ENCODE peak calls at places on chromosomes 2 and 18, in seven cellular contexts. S is right atrium auricular region, T is endothelial cell of umbilical vein, R is choroid plexus epithelial cell, O is HepG2, I is MM.1S, C is GM23248. U is an unnamed sample.

GRCh38 chr2:156908825-156909224 is 348.7 kb upstream of the GALNT5 start:
- DNase-seq in S (no peak), T (no peak), R (peak), O (no peak), I (peak), C (peak), U (no peak)

GRCh38 chr2:65501074-65501473 is 68.7 kb upstream of the SPRED2 start:
- DNase-seq in S (no peak), T (no peak), R (no peak), O (no peak), I (no peak), C (no peak), U (no peak)

GRCh38 chr2:42880738-42881525 is 88.5 kb upstream of the HAAO start:
- DNase-seq in S (no peak), T (peak), R (peak), O (no peak), I (no peak), C (no peak), U (no peak)

GRCh38 chr2:207660994-207661393 is 35.8 kb upstream of the METTL21A start:
- DNase-seq in S (no peak), T (no peak), R (no peak), O (peak), I (no peak), C (no peak), U (peak)

GRCh38 chr2:84906900-84907714 is 1.7 kb downstream of the TMSB10 start:
- DNase-seq in S (peak), T (peak), R (peak), O (peak), I (no peak), C (peak), U (peak)

GRCh38 chr18:63336366-63337099 is 17.0 kb upstream of the BCL2 start:
- DNase-seq in S (no peak), T (peak), R (peak), O (peak), I (no peak), C (peak), U (no peak)

GRCh38 chr2:25301453-25302352 is 40.0 kb downstream of the DNMT3A start:
- DNase-seq in S (no peak), T (peak), R (peak), O (no peak), I (peak), C (peak), U (no peak)

GRCh38 chr2:150142561-150142960 is 344.9 kb downstream of the RND3 start:
- DNase-seq in S (no peak), T (peak), R (peak), O (no peak), I (no peak), C (peak), U (peak)

GRCh38 chr2:151976945-151977353 is 121.9 kb downstream of the CACNB4 start:
- DNase-seq in S (no peak), T (no peak), R (no peak), O (no peak), I (peak), C (no peak), U (no peak)

GRCh38 chr2:118371500-118371899 is 283.2 kb downstream of the INSIG2 start:
- DNase-seq in S (no peak), T (no peak), R (peak), O (peak), I (peak), C (peak), U (peak)

GRCh38 chr18:48263913-48264506 is 145.2 kb downstream of the ZBTB7C start:
- DNase-seq in S (no peak), T (no peak), R (no peak), O (no peak), I (no peak), C (peak), U (no peak)

GRCh38 chr2:9473308-9473984 is 905 bp upstream of the IAH1 start:
- DNase-seq in S (no peak), T (no peak), R (no peak), O (peak), I (no peak), C (no peak), U (peak)

GRCh38 chr2:231118122-231118942 is 6.5 kb downstream of the HTR2B start:
- DNase-seq in S (no peak), T (peak), R (no peak), O (no peak), I (no peak), C (no peak), U (no peak)

GRCh38 chr2:209633911-209634310 is 137.7 kb upstream of the UNC80 start:
- DNase-seq in S (no peak), T (no peak), R (no peak), O (no peak), I (no peak), C (no peak), U (no peak)

GRCh38 chr2:241001413-241002274 is 3.2 kb downstream of the SNED1 start:
- DNase-seq in S (peak), T (no peak), R (no peak), O (no peak), I (no peak), C (no peak), U (no peak)

GRCh38 chr18:58942486-58942885 is 77.8 kb downstream of the ZNF532 start:
- DNase-seq in S (no peak), T (peak), R (peak), O (no peak), I (no peak), C (no peak), U (peak)

GRCh38 chr18:37343542-37343851 is 222.1 kb downstream of the CELF4 start:
- DNase-seq in S (no peak), T (no peak), R (no peak), O (no peak), I (no peak), C (no peak), U (no peak)

GRCh38 chr18:58805482-58806187 is 59.0 kb upstream of the ZNF532 start:
- DNase-seq in S (no peak), T (no peak), R (no peak), O (no peak), I (no peak), C (no peak), U (no peak)

GRCh38 chr2:7108792-7109557 is 191.8 kb downstream of the RNF144A start:
- DNase-seq in S (no peak), T (no peak), R (no peak), O (no peak), I (no peak), C (no peak), U (no peak)

GRCh38 chr2:193542762-193543161 is 1348.0 kb upstream of the TMEFF2 start:
- DNase-seq in S (no peak), T (no peak), R (no peak), O (no peak), I (peak), C (no peak), U (no peak)

GRCh38 chr2:205679410-205680009 is 2.8 kb upstream of the NRP2 start:
- DNase-seq in S (no peak), T (no peak), R (no peak), O (no peak), I (no peak), C (no peak), U (no peak)

GRCh38 chr2:31284107-31284506 is 50.2 kb downstream of the EHD3 start:
- DNase-seq in S (no peak), T (no peak), R (no peak), O (no peak), I (no peak), C (no peak), U (no peak)

GRCh38 chr2:197092431-197092830 is 165.9 kb upstream of the PGAP1 start:
- DNase-seq in S (no peak), T (no peak), R (peak), O (no peak), I (no peak), C (peak), U (no peak)

GRCh38 chr18:12819330-12819729 is 64.7 kb downstream of the PTPN2 start:
- DNase-seq in S (no peak), T (no peak), R (peak), O (no peak), I (peak), C (no peak), U (no peak)

GRCh38 chr2:27638023-27638637 is 9.3 kb downstream of the GPN1 start:
- DNase-seq in S (no peak), T (no peak), R (peak), O (no peak), I (no peak), C (peak), U (no peak)

GRCh38 chr18:10726198-10727068 is 200.6 kb downstream of the NAPG start:
- DNase-seq in S (no peak), T (no peak), R (no peak), O (no peak), I (no peak), C (no peak), U (no peak)

GRCh38 chr2:10580170-10580539 is 109.6 kb downstream of the NOL10 start:
- DNase-seq in S (no peak), T (no peak), R (no peak), O (no peak), I (no peak), C (no peak), U (no peak)

GRCh38 chr18:76488190-76488589 is 6.9 kb downstream of the ZNF516 start:
- DNase-seq in S (peak), T (no peak), R (peak), O (no peak), I (no peak), C (peak), U (no peak)

GRCh38 chr2:46407852-46408455 is 71.4 kb upstream of the TMEM247 start:
- DNase-seq in S (no peak), T (no peak), R (no peak), O (peak), I (no peak), C (no peak), U (no peak)

GRCh38 chr2:164560181-164560792 is 61.0 kb downstream of the GRB14 start:
- DNase-seq in S (no peak), T (peak), R (peak), O (peak), I (peak), C (peak), U (peak)

GRCh38 chr2:14520385-14520945 is 112.1 kb upstream of the LRATD1 start:
- DNase-seq in S (no peak), T (no peak), R (no peak), O (no peak), I (no peak), C (no peak), U (no peak)

GRCh38 chr18:77112161-77112801 is 20.3 kb downstream of the MBP start:
- DNase-seq in S (no peak), T (no peak), R (no peak), O (no peak), I (no peak), C (no peak), U (no peak)

GRCh38 chr2:46722142-46722541 is 193.5 kb downstream of the MCFD2 start:
- DNase-seq in S (no peak), T (no peak), R (no peak), O (no peak), I (no peak), C (no peak), U (no peak)

GRCh38 chr18:45565280-45565970 is 49.9 kb upstream of the SLC14A2 start:
- DNase-seq in S (no peak), T (no peak), R (no peak), O (no peak), I (no peak), C (peak), U (no peak)

GRCh38 chr2:178295115-178295514 is 100.8 kb downstream of the OSBPL6 start:
- DNase-seq in S (no peak), T (no peak), R (no peak), O (no peak), I (no peak), C (no peak), U (no peak)

U was measured in HT-29.